ENCODE peak calls at places on chromosomes 5 and 9, in four cellular contexts. L is IMR-90, Y is OCI-LY7, Z is fibroblast of lung. M is an unnamed sample.

GRCh38 chr5:138353550-138353893 is 1.0 kb downstream of the KDM3B start:
- DNase-seq in L (no peak), Y (peak), Z (no peak), M (peak)

GRCh38 chr5:126854526-126855110 is 77.7 kb downstream of the LMNB1 start:
- DNase-seq in L (no peak), Y (no peak), Z (no peak), M (no peak)

GRCh38 chr9:91994422-91994821 is 44.4 kb upstream of the ROR2 start:
- DNase-seq in L (no peak), Y (no peak), Z (no peak), M (no peak)

GRCh38 chr5:137822983-137823382 is 44.7 kb upstream of the MYOT start:
- DNase-seq in L (no peak), Y (no peak), Z (no peak), M (peak)

GRCh38 chr9:120875643-120875953 is 1.4 kb downstream of the PHF19 start:
- DNase-seq in L (no peak), Y (peak), Z (no peak), M (no peak)

GRCh38 chr5:122163151-122164069 is 34.1 kb downstream of the ZNF474 start:
- DNase-seq in L (peak), Y (no peak), Z (peak), M (peak)

GRCh38 chr9:131595771-131596743 is 50.7 kb downstream of the PRRT1B start:
- DNase-seq in L (no peak), Y (no peak), Z (no peak), M (peak)

GRCh38 chr9:120610975-120611689 is 31.2 kb upstream of the CDK5RAP2 start:
- DNase-seq in L (no peak), Y (no peak), Z (no peak), M (no peak)

GRCh38 chr5:65394078-65394477 is 87.6 kb downstream of the ADAMTS6 start:
- DNase-seq in L (peak), Y (no peak), Z (peak), M (peak)

GRCh38 chr5:2725957-2726356 is 25.5 kb downstream of the IRX2 start:
- DNase-seq in L (no peak), Y (no peak), Z (no peak), M (no peak)

GRCh38 chr9:19634881-19635280 is 154.0 kb downstream of the SLC24A2 start:
- DNase-seq in L (no peak), Y (no peak), Z (no peak), M (no peak)

GRCh38 chr5:88281322-88281721 is 12.7 kb upstream of the TMEM161B start:
- DNase-seq in L (no peak), Y (no peak), Z (no peak), M (no peak)

GRCh38 chr9:124941689-124942561 is 1.0 kb upstream of the GOLGA1 start:
- DNase-seq in L (peak), Y (peak), Z (peak), M (peak)

GRCh38 chr5:99169309-99169708 is 240.5 kb upstream of the CHD1 start:
- DNase-seq in L (no peak), Y (no peak), Z (peak), M (no peak)

GRCh38 chr5:175104682-175105081 is 339.3 kb downstream of the DRD1 start:
- DNase-seq in L (no peak), Y (no peak), Z (no peak), M (no peak)

GRCh38 chr5:50415912-50416311 is 25.2 kb downstream of the EMB start:
- DNase-seq in L (no peak), Y (peak), Z (no peak), M (no peak)

GRCh38 chr9:96566401-96567202 is 53.0 kb downstream of the CDC14B start:
- DNase-seq in L (no peak), Y (peak), Z (peak), M (peak)

GRCh38 chr5:149635394-149635793 is 54.1 kb downstream of the ARHGEF37 start:
- DNase-seq in L (peak), Y (no peak), Z (peak), M (no peak)

GRCh38 chr5:37871023-37871815 is 31.4 kb upstream of the GDNF start:
- DNase-seq in L (peak), Y (no peak), Z (peak), M (no peak)
- H3K4me2 ChIP-seq in L (no peak), Y (no peak), Z (no peak), M (no peak)

GRCh38 chr5:172064766-172065165 is 58.3 kb upstream of the FBXW11 start:
- DNase-seq in L (no peak), Y (no peak), Z (no peak), M (no peak)

GRCh38 chr5:172065431-172066065 is 59.1 kb upstream of the FBXW11 start:
- DNase-seq in L (peak), Y (no peak), Z (peak), M (peak)

GRCh38 chr5:172059661-172060100 is 53.2 kb upstream of the FBXW11 start:
- DNase-seq in L (no peak), Y (peak), Z (no peak), M (peak)

GRCh38 chr5:172064358-172064757 is 57.9 kb upstream of the FBXW11 start:
- DNase-seq in L (no peak), Y (no peak), Z (no peak), M (peak)
- H3K27ac ChIP-seq in L (no peak), Y (no peak), Z (no peak), M (no peak)

GRCh38 chr5:87048156-87048555 is 219.5 kb upstream of the RASA1 start:
- DNase-seq in L (no peak), Y (no peak), Z (no peak), M (no peak)
- TF ChIP-seq CTCF in L (no peak), Y (peak), Z (no peak), M (no peak)

DNA sequence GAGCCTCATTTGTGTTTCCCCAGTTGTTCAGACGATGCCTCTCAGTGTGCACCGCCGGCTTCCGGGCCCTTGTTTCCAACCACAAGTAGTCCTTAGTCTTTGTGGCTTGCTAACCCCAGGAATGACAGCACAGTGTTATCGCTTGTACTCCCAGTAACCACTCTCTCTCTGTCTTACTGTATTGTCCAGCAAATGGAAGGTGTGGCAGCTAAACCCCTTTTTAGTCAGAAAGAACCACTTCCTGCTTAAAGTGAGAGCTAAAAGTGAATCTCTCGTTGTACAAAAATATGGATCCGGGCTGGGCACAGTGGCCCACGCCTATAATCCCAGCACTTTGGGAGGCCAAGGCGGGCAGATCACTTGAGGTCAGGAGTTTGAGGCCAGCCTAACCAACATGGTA is 61.3 kb downstream of the ENC1 start:
- DNase-seq in L (no peak), Y (no peak), Z (peak), M (peak)
- H3K4me2 ChIP-seq in L (no peak), Y (no peak), Z (no peak), M (peak)

GRCh38 chr5:159773062-159773924 is 143.0 kb upstream of the ADRA1B start:
- DNase-seq in L (peak), Y (no peak), Z (peak), M (peak)
- H3K27ac ChIP-seq in L (peak), Y (no peak), Z (peak), M (peak)